ENCODE peak calls at places on chromosome 22, in ten cellular contexts. One of them, this sample, is unnamed.

GRCh38 chr22:42074153-42074750 is at the start of gene PHETA2:
- DNase-seq in GM12891: no peak
- DNase-seq in AG10803: peak
- DNase-seq in AG08396: peak
- DNase-seq in A549: no peak
- DNase-seq in WTC11: peak
- DNase-seq in DMS53: peak
- DNase-seq in NCI-H2029: no peak
- DNase-seq in C1 segment of cervical spinal cord: no peak
- DNase-seq in NCI-H2227 treated with DMSO at 0.1 percent for 48 hours: no peak
- DNase-seq in this sample: no peak

GRCh38 chr22:17803871-17804270 is 29.6 kb upstream of the BID start:
- DNase-seq in GM12891: no peak
- DNase-seq in AG10803: no peak
- DNase-seq in AG08396: no peak
- DNase-seq in A549: no peak
- DNase-seq in WTC11: no peak
- DNase-seq in DMS53: no peak
- DNase-seq in NCI-H2029: no peak
- DNase-seq in C1 segment of cervical spinal cord: no peak
- DNase-seq in NCI-H2227 treated with DMSO at 0.1 percent for 48 hours: no peak
- DNase-seq in this sample: no peak

GRCh38 chr22:27686534-27686933 is 115.0 kb downstream of the MN1 start:
- DNase-seq in GM12891: no peak
- DNase-seq in AG10803: peak
- DNase-seq in AG08396: peak
- DNase-seq in A549: peak
- DNase-seq in WTC11: no peak
- DNase-seq in DMS53: no peak
- DNase-seq in NCI-H2029: no peak
- DNase-seq in C1 segment of cervical spinal cord: no peak
- DNase-seq in NCI-H2227 treated with DMSO at 0.1 percent for 48 hours: no peak
- DNase-seq in this sample: no peak

GRCh38 chr22:29689872-29690213 is 30.0 kb upstream of the CABP7 start:
- DNase-seq in GM12891: no peak
- DNase-seq in AG10803: peak
- DNase-seq in AG08396: peak
- DNase-seq in A549: peak
- DNase-seq in WTC11: peak
- DNase-seq in DMS53: peak
- DNase-seq in NCI-H2029: peak
- DNase-seq in C1 segment of cervical spinal cord: peak
- DNase-seq in NCI-H2227 treated with DMSO at 0.1 percent for 48 hours: peak
- DNase-seq in this sample: peak

GRCh38 chr22:35349704-35350538 is 31.0 kb upstream of the HMOX1 start:
- DNase-seq in GM12891: no peak
- DNase-seq in AG10803: peak
- DNase-seq in AG08396: no peak
- DNase-seq in A549: no peak
- DNase-seq in WTC11: no peak
- DNase-seq in DMS53: peak
- DNase-seq in NCI-H2029: peak
- DNase-seq in C1 segment of cervical spinal cord: no peak
- DNase-seq in NCI-H2227 treated with DMSO at 0.1 percent for 48 hours: no peak
- DNase-seq in this sample: no peak

GRCh38 chr22:44486538-44486937 is 11.5 kb downstream of the RTL6 start:
- DNase-seq in GM12891: no peak
- DNase-seq in AG10803: no peak
- DNase-seq in AG08396: peak
- DNase-seq in A549: peak
- DNase-seq in WTC11: no peak
- DNase-seq in DMS53: no peak
- DNase-seq in NCI-H2029: no peak
- DNase-seq in C1 segment of cervical spinal cord: no peak
- DNase-seq in NCI-H2227 treated with DMSO at 0.1 percent for 48 hours: no peak
- DNase-seq in this sample: no peak

GRCh38 chr22:26610072-26610958 is 7.5 kb downstream of the CRYBB1 start:
- DNase-seq in GM12891: peak
- DNase-seq in AG10803: peak
- DNase-seq in AG08396: peak
- DNase-seq in A549: no peak
- DNase-seq in WTC11: no peak
- DNase-seq in DMS53: peak
- DNase-seq in NCI-H2029: no peak
- DNase-seq in C1 segment of cervical spinal cord: no peak
- DNase-seq in NCI-H2227 treated with DMSO at 0.1 percent for 48 hours: no peak
- DNase-seq in this sample: no peak

GRCh38 chr22:18070556-18071306 is 7.1 kb upstream of the PEX26 start:
- DNase-seq in GM12891: no peak
- DNase-seq in AG10803: no peak
- DNase-seq in AG08396: no peak
- DNase-seq in A549: no peak
- DNase-seq in WTC11: no peak
- DNase-seq in DMS53: peak
- DNase-seq in NCI-H2029: peak
- DNase-seq in C1 segment of cervical spinal cord: no peak
- DNase-seq in NCI-H2227 treated with DMSO at 0.1 percent for 48 hours: peak
- DNase-seq in this sample: no peak

GRCh38 chr22:46171940-46172339 is 21.6 kb downstream of the PPARA start:
- DNase-seq in GM12891: no peak
- DNase-seq in AG10803: peak
- DNase-seq in AG08396: peak
- DNase-seq in A549: no peak
- DNase-seq in WTC11: no peak
- DNase-seq in DMS53: no peak
- DNase-seq in NCI-H2029: peak
- DNase-seq in C1 segment of cervical spinal cord: no peak
- DNase-seq in NCI-H2227 treated with DMSO at 0.1 percent for 48 hours: no peak
- DNase-seq in this sample: no peak

GRCh38 chr22:46061431-46062231 is 84.7 kb upstream of the WNT7B start:
- DNase-seq in GM12891: no peak
- DNase-seq in AG10803: no peak
- DNase-seq in AG08396: no peak
- DNase-seq in A549: no peak
- DNase-seq in WTC11: peak
- DNase-seq in DMS53: no peak
- DNase-seq in NCI-H2029: no peak
- DNase-seq in C1 segment of cervical spinal cord: no peak
- DNase-seq in NCI-H2227 treated with DMSO at 0.1 percent for 48 hours: no peak
- DNase-seq in this sample: no peak

GRCh38 chr22:40094449-40094848 is 83.3 kb upstream of the TNRC6B start:
- DNase-seq in GM12891: no peak
- DNase-seq in AG10803: peak
- DNase-seq in AG08396: no peak
- DNase-seq in A549: no peak
- DNase-seq in WTC11: no peak
- DNase-seq in DMS53: no peak
- DNase-seq in NCI-H2029: no peak
- DNase-seq in C1 segment of cervical spinal cord: no peak
- DNase-seq in NCI-H2227 treated with DMSO at 0.1 percent for 48 hours: no peak
- DNase-seq in this sample: no peak

GRCh38 chr22:26893034-26893710 is 235.8 kb downstream of the MIAT start:
- DNase-seq in GM12891: no peak
- DNase-seq in AG10803: peak
- DNase-seq in AG08396: no peak
- DNase-seq in A549: no peak
- DNase-seq in WTC11: no peak
- DNase-seq in DMS53: peak
- DNase-seq in NCI-H2029: peak
- DNase-seq in C1 segment of cervical spinal cord: no peak
- DNase-seq in NCI-H2227 treated with DMSO at 0.1 percent for 48 hours: peak
- DNase-seq in this sample: no peak

GRCh38 chr22:46537946-46538815 is 761 bp upstream of the CELSR1 start:
- DNase-seq in GM12891: no peak
- DNase-seq in AG10803: peak
- DNase-seq in AG08396: peak
- DNase-seq in A549: peak
- DNase-seq in WTC11: peak
- DNase-seq in DMS53: peak
- DNase-seq in NCI-H2029: no peak
- DNase-seq in C1 segment of cervical spinal cord: no peak
- DNase-seq in NCI-H2227 treated with DMSO at 0.1 percent for 48 hours: no peak
- DNase-seq in this sample: no peak

GRCh38 chr22:30671071-30671470 is 3.4 kb upstream of the DUSP18 start:
- DNase-seq in GM12891: no peak
- DNase-seq in AG10803: no peak
- DNase-seq in AG08396: no peak
- DNase-seq in A549: no peak
- DNase-seq in WTC11: no peak
- DNase-seq in DMS53: no peak
- DNase-seq in NCI-H2029: no peak
- DNase-seq in C1 segment of cervical spinal cord: no peak
- DNase-seq in NCI-H2227 treated with DMSO at 0.1 percent for 48 hours: no peak
- DNase-seq in this sample: no peak

GRCh38 chr22:30908051-30908461 is 60.5 kb downstream of the MORC2 start:
- DNase-seq in GM12891: no peak
- DNase-seq in AG10803: no peak
- DNase-seq in AG08396: no peak
- DNase-seq in A549: no peak
- DNase-seq in WTC11: no peak
- DNase-seq in DMS53: no peak
- DNase-seq in NCI-H2029: no peak
- DNase-seq in C1 segment of cervical spinal cord: no peak
- DNase-seq in NCI-H2227 treated with DMSO at 0.1 percent for 48 hours: no peak
- DNase-seq in this sample: no peak

GRCh38 chr22:20131593-20131855 is at the start of gene ZDHHC8:
- DNase-seq in GM12891: peak
- DNase-seq in AG10803: peak
- DNase-seq in AG08396: peak
- DNase-seq in A549: no peak
- DNase-seq in WTC11: no peak
- DNase-seq in DMS53: no peak
- DNase-seq in NCI-H2029: no peak
- DNase-seq in C1 segment of cervical spinal cord: no peak
- DNase-seq in NCI-H2227 treated with DMSO at 0.1 percent for 48 hours: no peak
- DNase-seq in this sample: peak

GRCh38 chr22:45064313-45065268 is 54.8 kb upstream of the PHF21B start:
- DNase-seq in GM12891: peak
- DNase-seq in AG10803: peak
- DNase-seq in AG08396: peak
- DNase-seq in A549: no peak
- DNase-seq in WTC11: no peak
- DNase-seq in DMS53: no peak
- DNase-seq in NCI-H2029: no peak
- DNase-seq in C1 segment of cervical spinal cord: no peak
- DNase-seq in NCI-H2227 treated with DMSO at 0.1 percent for 48 hours: no peak
- DNase-seq in this sample: no peak

GRCh38 chr22:35918466-35918865 is 110.2 kb downstream of the RBFOX2 start:
- DNase-seq in GM12891: no peak
- DNase-seq in AG10803: peak
- DNase-seq in AG08396: no peak
- DNase-seq in A549: no peak
- DNase-seq in WTC11: no peak
- DNase-seq in DMS53: no peak
- DNase-seq in NCI-H2029: no peak
- DNase-seq in C1 segment of cervical spinal cord: no peak
- DNase-seq in NCI-H2227 treated with DMSO at 0.1 percent for 48 hours: no peak
- DNase-seq in this sample: no peak

GRCh38 chr22:20117656-20118571 is 888 bp upstream of the TRMT2A start:
- DNase-seq in GM12891: peak
- DNase-seq in AG10803: peak
- DNase-seq in AG08396: peak
- DNase-seq in A549: no peak
- DNase-seq in WTC11: no peak
- DNase-seq in DMS53: peak
- DNase-seq in NCI-H2029: no peak
- DNase-seq in C1 segment of cervical spinal cord: no peak
- DNase-seq in NCI-H2227 treated with DMSO at 0.1 percent for 48 hours: no peak
- DNase-seq in this sample: no peak

GRCh38 chr22:24588370-24588755 is 4.5 kb downstream of the LRRC75B start:
- DNase-seq in GM12891: no peak
- DNase-seq in AG10803: no peak
- DNase-seq in AG08396: no peak
- DNase-seq in A549: no peak
- DNase-seq in WTC11: no peak
- DNase-seq in DMS53: no peak
- DNase-seq in NCI-H2029: no peak
- DNase-seq in C1 segment of cervical spinal cord: peak
- DNase-seq in NCI-H2227 treated with DMSO at 0.1 percent for 48 hours: no peak
- DNase-seq in this sample: no peak

GRCh38 chr22:49753961-49754673 is 73.6 kb downstream of the BRD1 start:
- DNase-seq in GM12891: no peak
- DNase-seq in AG10803: no peak
- DNase-seq in AG08396: no peak
- DNase-seq in A549: no peak
- DNase-seq in WTC11: peak
- DNase-seq in DMS53: peak
- DNase-seq in NCI-H2029: peak
- DNase-seq in C1 segment of cervical spinal cord: no peak
- DNase-seq in NCI-H2227 treated with DMSO at 0.1 percent for 48 hours: no peak
- DNase-seq in this sample: no peak

GRCh38 chr22:21775061-21775460 is 39.5 kb upstream of the YPEL1 start:
- DNase-seq in GM12891: no peak
- DNase-seq in AG10803: peak
- DNase-seq in AG08396: no peak
- DNase-seq in A549: no peak
- DNase-seq in WTC11: no peak
- DNase-seq in DMS53: no peak
- DNase-seq in NCI-H2029: no peak
- DNase-seq in C1 segment of cervical spinal cord: no peak
- DNase-seq in NCI-H2227 treated with DMSO at 0.1 percent for 48 hours: no peak
- DNase-seq in this sample: no peak

GRCh38 chr22:19120829-19121630 is 1.2 kb downstream of the DGCR2 start:
- DNase-seq in GM12891: no peak
- DNase-seq in AG10803: peak
- DNase-seq in AG08396: peak
- DNase-seq in A549: peak
- DNase-seq in WTC11: no peak
- DNase-seq in DMS53: peak
- DNase-seq in NCI-H2029: no peak
- DNase-seq in C1 segment of cervical spinal cord: no peak
- DNase-seq in NCI-H2227 treated with DMSO at 0.1 percent for 48 hours: no peak
- DNase-seq in this sample: peak

GRCh38 chr22:20191803-20192202 is 40.9 kb upstream of the CCDC188 start:
- DNase-seq in GM12891: no peak
- DNase-seq in AG10803: no peak
- DNase-seq in AG08396: no peak
- DNase-seq in A549: no peak
- DNase-seq in WTC11: no peak
- DNase-seq in DMS53: no peak
- DNase-seq in NCI-H2029: no peak
- DNase-seq in C1 segment of cervical spinal cord: no peak
- DNase-seq in NCI-H2227 treated with DMSO at 0.1 percent for 48 hours: no peak
- DNase-seq in this sample: no peak

GRCh38 chr22:46606886-46607285 is 13.3 kb upstream of the GRAMD4 start:
- DNase-seq in GM12891: no peak
- DNase-seq in AG10803: no peak
- DNase-seq in AG08396: no peak
- DNase-seq in A549: no peak
- DNase-seq in WTC11: no peak
- DNase-seq in DMS53: no peak
- DNase-seq in NCI-H2029: no peak
- DNase-seq in C1 segment of cervical spinal cord: no peak
- DNase-seq in NCI-H2227 treated with DMSO at 0.1 percent for 48 hours: no peak
- DNase-seq in this sample: no peak

GRCh38 chr22:18994780-18995711 is 59.0 kb upstream of the PRODH start:
- DNase-seq in GM12891: no peak
- DNase-seq in AG10803: no peak
- DNase-seq in AG08396: no peak
- DNase-seq in A549: peak
- DNase-seq in WTC11: no peak
- DNase-seq in DMS53: peak
- DNase-seq in NCI-H2029: no peak
- DNase-seq in C1 segment of cervical spinal cord: no peak
- DNase-seq in NCI-H2227 treated with DMSO at 0.1 percent for 48 hours: no peak
- DNase-seq in this sample: no peak

GRCh38 chr22:23715811-23716355 is 25.1 kb downstream of the RGL4 start:
- DNase-seq in GM12891: no peak
- DNase-seq in AG10803: no peak
- DNase-seq in AG08396: no peak
- DNase-seq in A549: no peak
- DNase-seq in WTC11: no peak
- DNase-seq in DMS53: no peak
- DNase-seq in NCI-H2029: no peak
- DNase-seq in C1 segment of cervical spinal cord: no peak
- DNase-seq in NCI-H2227 treated with DMSO at 0.1 percent for 48 hours: no peak
- DNase-seq in this sample: no peak

GRCh38 chr22:35777335-35777975 is 59.8 kb downstream of the APOL5 start:
- DNase-seq in GM12891: no peak
- DNase-seq in AG10803: peak
- DNase-seq in AG08396: peak
- DNase-seq in A549: no peak
- DNase-seq in WTC11: no peak
- DNase-seq in DMS53: no peak
- DNase-seq in NCI-H2029: no peak
- DNase-seq in C1 segment of cervical spinal cord: no peak
- DNase-seq in NCI-H2227 treated with DMSO at 0.1 percent for 48 hours: no peak
- DNase-seq in this sample: no peak

This sample was measured in HEK293T.